ENCODE peak calls at places on chromosomes 3 and 15, in nine cellular contexts. One of them, this sample, is unnamed.

GRCh38 chr3:14424711-14425573 is 22.5 kb downstream of the SLC6A6 start:
- DNase-seq in body of pancreas: no peak
- DNase-seq in fibroblast of mammary gland: no peak
- DNase-seq in fibroblast of lung: peak
- DNase-seq in psoas muscle: no peak
- DNase-seq in naive thymus-derived CD4-positive, alpha-beta T cell: no peak
- DNase-seq in cardiac fibroblast: no peak
- DNase-seq in uterus: no peak
- DNase-seq in cardiac muscle cell: no peak
- DNase-seq in this sample: no peak

GRCh38 chr3:121969631-121970030 is 52.4 kb downstream of the ILDR1 start:
- DNase-seq in body of pancreas: no peak
- DNase-seq in fibroblast of mammary gland: no peak
- DNase-seq in fibroblast of lung: no peak
- DNase-seq in psoas muscle: no peak
- DNase-seq in naive thymus-derived CD4-positive, alpha-beta T cell: no peak
- DNase-seq in cardiac fibroblast: no peak
- DNase-seq in uterus: no peak
- DNase-seq in cardiac muscle cell: peak
- DNase-seq in this sample: no peak

GRCh38 chr15:94297543-94297942 is 66.2 kb downstream of the MCTP2 start:
- DNase-seq in body of pancreas: peak
- DNase-seq in fibroblast of mammary gland: no peak
- DNase-seq in fibroblast of lung: no peak
- DNase-seq in psoas muscle: no peak
- DNase-seq in naive thymus-derived CD4-positive, alpha-beta T cell: no peak
- DNase-seq in cardiac fibroblast: no peak
- DNase-seq in uterus: no peak
- DNase-seq in cardiac muscle cell: no peak
- DNase-seq in this sample: no peak

GRCh38 chr3:463793-464192 is 267.2 kb downstream of the CHL1 start:
- DNase-seq in body of pancreas: no peak
- DNase-seq in fibroblast of mammary gland: no peak
- DNase-seq in fibroblast of lung: no peak
- DNase-seq in psoas muscle: no peak
- DNase-seq in naive thymus-derived CD4-positive, alpha-beta T cell: no peak
- DNase-seq in cardiac fibroblast: no peak
- DNase-seq in uterus: no peak
- DNase-seq in cardiac muscle cell: no peak
- DNase-seq in this sample: no peak

GRCh38 chr15:25770618-25771369 is 92.3 kb downstream of the ATP10A start:
- DNase-seq in body of pancreas: no peak
- DNase-seq in fibroblast of mammary gland: no peak
- DNase-seq in fibroblast of lung: no peak
- DNase-seq in psoas muscle: no peak
- DNase-seq in naive thymus-derived CD4-positive, alpha-beta T cell: no peak
- DNase-seq in cardiac fibroblast: no peak
- DNase-seq in uterus: no peak
- DNase-seq in cardiac muscle cell: no peak
- DNase-seq in this sample: no peak

GRCh38 chr15:59294574-59294960 is 78.1 kb downstream of the MYO1E start:
- DNase-seq in body of pancreas: no peak
- DNase-seq in fibroblast of mammary gland: no peak
- DNase-seq in fibroblast of lung: no peak
- DNase-seq in psoas muscle: no peak
- DNase-seq in naive thymus-derived CD4-positive, alpha-beta T cell: no peak
- DNase-seq in cardiac fibroblast: no peak
- DNase-seq in uterus: no peak
- DNase-seq in cardiac muscle cell: peak
- DNase-seq in this sample: no peak

GRCh38 chr3:64188810-64189560 is 36.3 kb downstream of the PRICKLE2 start:
- DNase-seq in body of pancreas: peak
- DNase-seq in fibroblast of mammary gland: peak
- DNase-seq in fibroblast of lung: peak
- DNase-seq in psoas muscle: no peak
- DNase-seq in naive thymus-derived CD4-positive, alpha-beta T cell: no peak
- DNase-seq in cardiac fibroblast: peak
- DNase-seq in uterus: peak
- DNase-seq in cardiac muscle cell: peak
- DNase-seq in this sample: no peak

GRCh38 chr3:2823016-2823415 is 287.2 kb downstream of the IL5RA start:
- DNase-seq in body of pancreas: no peak
- DNase-seq in fibroblast of mammary gland: peak
- DNase-seq in fibroblast of lung: no peak
- DNase-seq in psoas muscle: no peak
- DNase-seq in naive thymus-derived CD4-positive, alpha-beta T cell: no peak
- DNase-seq in cardiac fibroblast: peak
- DNase-seq in uterus: no peak
- DNase-seq in cardiac muscle cell: peak
- DNase-seq in this sample: no peak

GRCh38 chr3:17336291-17336690 is 406.1 kb downstream of the TBC1D5 start:
- DNase-seq in body of pancreas: no peak
- DNase-seq in fibroblast of mammary gland: peak
- DNase-seq in fibroblast of lung: peak
- DNase-seq in psoas muscle: no peak
- DNase-seq in naive thymus-derived CD4-positive, alpha-beta T cell: no peak
- DNase-seq in cardiac fibroblast: peak
- DNase-seq in uterus: no peak
- DNase-seq in cardiac muscle cell: peak
- DNase-seq in this sample: no peak

GRCh38 chr3:45055411-45056143 is 29.5 kb downstream of the CLEC3B start:
- DNase-seq in body of pancreas: no peak
- DNase-seq in fibroblast of mammary gland: peak
- DNase-seq in fibroblast of lung: peak
- DNase-seq in psoas muscle: no peak
- DNase-seq in naive thymus-derived CD4-positive, alpha-beta T cell: no peak
- DNase-seq in cardiac fibroblast: peak
- DNase-seq in uterus: no peak
- DNase-seq in cardiac muscle cell: peak
- DNase-seq in this sample: no peak

GRCh38 chr15:98292442-98293240 is 332.1 kb downstream of the ARRDC4 start:
- DNase-seq in body of pancreas: peak
- DNase-seq in fibroblast of mammary gland: peak
- DNase-seq in fibroblast of lung: peak
- DNase-seq in psoas muscle: peak
- DNase-seq in naive thymus-derived CD4-positive, alpha-beta T cell: no peak
- DNase-seq in cardiac fibroblast: peak
- DNase-seq in uterus: peak
- DNase-seq in cardiac muscle cell: peak
- DNase-seq in this sample: peak
- H3K4me3 ChIP-seq in body of pancreas: no peak
- H3K4me3 ChIP-seq in fibroblast of mammary gland: no peak
- H3K4me3 ChIP-seq in fibroblast of lung: no peak
- H3K4me3 ChIP-seq in psoas muscle: no peak
- H3K4me3 ChIP-seq in naive thymus-derived CD4-positive, alpha-beta T cell: no peak
- H3K4me3 ChIP-seq in cardiac fibroblast: no peak
- H3K4me3 ChIP-seq in uterus: no peak
- H3K4me3 ChIP-seq in cardiac muscle cell: no peak
- H3K4me3 ChIP-seq in this sample: no peak

DNA sequence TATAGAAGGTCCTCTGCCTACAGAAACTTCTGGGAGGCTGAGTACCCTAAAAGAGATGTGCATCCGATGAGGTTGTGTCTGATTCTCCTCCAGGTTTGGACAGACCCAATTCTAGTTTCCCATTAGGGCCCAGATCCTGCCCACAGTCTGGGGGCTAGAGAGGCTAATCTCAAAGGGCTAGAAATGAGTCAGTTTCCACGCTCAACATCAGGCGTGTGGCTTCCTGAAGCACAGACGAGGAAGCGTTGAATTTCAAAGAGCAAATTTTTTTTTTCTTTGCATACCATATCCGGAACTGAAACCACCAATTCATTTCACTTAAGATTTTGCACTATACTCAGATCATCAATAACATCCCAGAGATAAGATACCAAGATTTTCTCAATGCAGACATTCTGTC is 173.8 kb upstream of the BCL6 start:
- DNase-seq in body of pancreas: peak
- DNase-seq in fibroblast of mammary gland: no peak
- DNase-seq in fibroblast of lung: no peak
- DNase-seq in psoas muscle: no peak
- DNase-seq in naive thymus-derived CD4-positive, alpha-beta T cell: peak
- DNase-seq in cardiac fibroblast: no peak
- DNase-seq in uterus: no peak
- DNase-seq in cardiac muscle cell: peak
- DNase-seq in this sample: no peak
- H3K4me3 ChIP-seq in body of pancreas: no peak
- H3K4me3 ChIP-seq in fibroblast of mammary gland: no peak
- H3K4me3 ChIP-seq in fibroblast of lung: no peak
- H3K4me3 ChIP-seq in psoas muscle: no peak
- H3K4me3 ChIP-seq in naive thymus-derived CD4-positive, alpha-beta T cell: peak
- H3K4me3 ChIP-seq in cardiac fibroblast: no peak
- H3K4me3 ChIP-seq in uterus: no peak
- H3K4me3 ChIP-seq in cardiac muscle cell: no peak
- H3K4me3 ChIP-seq in this sample: no peak

GRCh38 chr3:27723803-27724458 is 1.8 kb upstream of the EOMES start:
- DNase-seq in body of pancreas: no peak
- DNase-seq in fibroblast of mammary gland: no peak
- DNase-seq in fibroblast of lung: no peak
- DNase-seq in psoas muscle: no peak
- DNase-seq in naive thymus-derived CD4-positive, alpha-beta T cell: no peak
- DNase-seq in cardiac fibroblast: peak
- DNase-seq in uterus: no peak
- DNase-seq in cardiac muscle cell: no peak
- DNase-seq in this sample: no peak
- H3K4me3 ChIP-seq in body of pancreas: no peak
- H3K4me3 ChIP-seq in fibroblast of mammary gland: no peak
- H3K4me3 ChIP-seq in fibroblast of lung: no peak
- H3K4me3 ChIP-seq in psoas muscle: peak
- H3K4me3 ChIP-seq in naive thymus-derived CD4-positive, alpha-beta T cell: peak
- H3K4me3 ChIP-seq in cardiac fibroblast: no peak
- H3K4me3 ChIP-seq in uterus: no peak
- H3K4me3 ChIP-seq in cardiac muscle cell: peak
- H3K4me3 ChIP-seq in this sample: no peak

GRCh38 chr15:67762610-67763368 is 62.5 kb upstream of the SKOR1 start:
- DNase-seq in body of pancreas: no peak
- DNase-seq in fibroblast of mammary gland: peak
- DNase-seq in fibroblast of lung: peak
- DNase-seq in psoas muscle: no peak
- DNase-seq in naive thymus-derived CD4-positive, alpha-beta T cell: peak
- DNase-seq in cardiac fibroblast: no peak
- DNase-seq in uterus: no peak
- DNase-seq in cardiac muscle cell: no peak
- DNase-seq in this sample: no peak

GRCh38 chr15:67766963-67767362 is 58.3 kb upstream of the SKOR1 start:
- DNase-seq in body of pancreas: no peak
- DNase-seq in fibroblast of mammary gland: no peak
- DNase-seq in fibroblast of lung: no peak
- DNase-seq in psoas muscle: no peak
- DNase-seq in naive thymus-derived CD4-positive, alpha-beta T cell: no peak
- DNase-seq in cardiac fibroblast: no peak
- DNase-seq in uterus: no peak
- DNase-seq in cardiac muscle cell: no peak
- DNase-seq in this sample: no peak

GRCh38 chr15:67769468-67770097 is 55.7 kb upstream of the SKOR1 start:
- DNase-seq in body of pancreas: no peak
- DNase-seq in fibroblast of mammary gland: no peak
- DNase-seq in fibroblast of lung: no peak
- DNase-seq in psoas muscle: no peak
- DNase-seq in naive thymus-derived CD4-positive, alpha-beta T cell: no peak
- DNase-seq in cardiac fibroblast: no peak
- DNase-seq in uterus: no peak
- DNase-seq in cardiac muscle cell: no peak
- DNase-seq in this sample: no peak

GRCh38 chr15:67768592-67768991 is 56.7 kb upstream of the SKOR1 start:
- DNase-seq in body of pancreas: no peak
- DNase-seq in fibroblast of mammary gland: no peak
- DNase-seq in fibroblast of lung: no peak
- DNase-seq in psoas muscle: no peak
- DNase-seq in naive thymus-derived CD4-positive, alpha-beta T cell: no peak
- DNase-seq in cardiac fibroblast: no peak
- DNase-seq in uterus: no peak
- DNase-seq in cardiac muscle cell: no peak
- DNase-seq in this sample: no peak

GRCh38 chr15:67765706-67766105 is 59.6 kb upstream of the SKOR1 start:
- DNase-seq in body of pancreas: no peak
- DNase-seq in fibroblast of mammary gland: no peak
- DNase-seq in fibroblast of lung: no peak
- DNase-seq in psoas muscle: no peak
- DNase-seq in naive thymus-derived CD4-positive, alpha-beta T cell: no peak
- DNase-seq in cardiac fibroblast: no peak
- DNase-seq in uterus: no peak
- DNase-seq in cardiac muscle cell: no peak
- DNase-seq in this sample: no peak
- H3K4me3 ChIP-seq in body of pancreas: no peak
- H3K4me3 ChIP-seq in fibroblast of mammary gland: no peak
- H3K4me3 ChIP-seq in fibroblast of lung: no peak
- H3K4me3 ChIP-seq in psoas muscle: no peak
- H3K4me3 ChIP-seq in naive thymus-derived CD4-positive, alpha-beta T cell: no peak
- H3K4me3 ChIP-seq in cardiac fibroblast: no peak
- H3K4me3 ChIP-seq in uterus: no peak
- H3K4me3 ChIP-seq in cardiac muscle cell: no peak
- H3K4me3 ChIP-seq in this sample: no peak

GRCh38 chr3:159250961-159251360 is 449.1 kb downstream of the MFSD1 start:
- DNase-seq in body of pancreas: no peak
- DNase-seq in fibroblast of mammary gland: no peak
- DNase-seq in fibroblast of lung: no peak
- DNase-seq in psoas muscle: no peak
- DNase-seq in naive thymus-derived CD4-positive, alpha-beta T cell: no peak
- DNase-seq in cardiac fibroblast: no peak
- DNase-seq in uterus: no peak
- DNase-seq in cardiac muscle cell: no peak
- DNase-seq in this sample: no peak
- H3K4me3 ChIP-seq in body of pancreas: no peak
- H3K4me3 ChIP-seq in fibroblast of mammary gland: no peak
- H3K4me3 ChIP-seq in fibroblast of lung: no peak
- H3K4me3 ChIP-seq in psoas muscle: no peak
- H3K4me3 ChIP-seq in naive thymus-derived CD4-positive, alpha-beta T cell: no peak
- H3K4me3 ChIP-seq in cardiac fibroblast: no peak
- H3K4me3 ChIP-seq in uterus: no peak
- H3K4me3 ChIP-seq in cardiac muscle cell: no peak
- H3K4me3 ChIP-seq in this sample: no peak

DNA sequence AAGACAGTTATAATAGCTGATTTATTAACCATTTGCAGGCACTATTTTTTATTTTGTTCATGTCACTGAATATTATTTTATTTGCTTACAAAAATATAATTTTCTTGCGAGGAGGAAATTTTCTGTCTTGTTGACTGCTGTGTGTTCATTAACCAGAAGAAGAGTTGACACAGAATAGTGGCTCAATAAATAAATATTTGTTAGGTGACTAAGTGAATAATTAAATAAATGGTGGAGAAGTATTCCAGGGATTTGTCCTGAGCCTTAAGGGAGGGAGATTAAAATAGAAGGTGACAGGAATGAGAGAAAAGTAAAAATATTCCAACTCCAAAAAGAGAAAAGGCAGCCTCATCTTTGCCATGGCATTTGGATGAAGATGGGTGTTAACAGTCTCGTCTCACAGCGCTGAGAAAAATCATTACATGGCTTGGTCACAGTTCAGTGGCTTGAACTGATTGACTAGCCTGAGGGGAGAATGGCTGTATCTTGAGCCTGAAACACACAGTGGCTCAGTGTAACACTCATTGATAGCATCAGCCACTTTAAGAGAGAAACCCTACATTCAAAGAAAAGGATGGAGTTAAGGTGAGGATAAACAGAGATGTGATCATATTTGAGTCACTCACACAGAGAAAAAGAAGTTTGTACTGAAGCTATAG is 449.9 kb upstream of the NAALADL2 start:
- DNase-seq in body of pancreas: no peak
- DNase-seq in fibroblast of mammary gland: no peak
- DNase-seq in fibroblast of lung: no peak
- DNase-seq in psoas muscle: no peak
- DNase-seq in naive thymus-derived CD4-positive, alpha-beta T cell: no peak
- DNase-seq in cardiac fibroblast: no peak
- DNase-seq in uterus: no peak
- DNase-seq in cardiac muscle cell: no peak
- DNase-seq in this sample: no peak
- H3K4me3 ChIP-seq in body of pancreas: no peak
- H3K4me3 ChIP-seq in fibroblast of mammary gland: no peak
- H3K4me3 ChIP-seq in fibroblast of lung: no peak
- H3K4me3 ChIP-seq in psoas muscle: no peak
- H3K4me3 ChIP-seq in naive thymus-derived CD4-positive, alpha-beta T cell: no peak
- H3K4me3 ChIP-seq in cardiac fibroblast: no peak
- H3K4me3 ChIP-seq in uterus: no peak
- H3K4me3 ChIP-seq in cardiac muscle cell: no peak
- H3K4me3 ChIP-seq in this sample: no peak